ENCODE peak calls at places on chromosomes 11 and 22, in seven cellular contexts. One of them, this sample, is unnamed.

GRCh38 chr11:74493816-74494630 is 499 bp upstream of the LIPT2 start:
- DNase-seq in SJCRH30: peak; percentile 10
- DNase-seq in NCI-H187: no peak
- DNase-seq in activated CD4-positive, alpha-beta T cell treated with anti-CD3 and anti-CD28 coated beads, Interleukin-2, amount 50 U/mL, for 48 hours: no peak
- DNase-seq in MM.1S: no peak
- DNase-seq in right cardiac atrium: no peak
- DNase-seq in Right ventricle myocardium superior: no peak
- DNase-seq in this sample: no peak

GRCh38 chr22:41425704-41426365 is 20.8 kb downstream of the TOB2 start:
- DNase-seq in SJCRH30: peak; percentile 66
- DNase-seq in NCI-H187: no peak
- DNase-seq in activated CD4-positive, alpha-beta T cell treated with anti-CD3 and anti-CD28 coated beads, Interleukin-2, amount 50 U/mL, for 48 hours: peak; percentile 39
- DNase-seq in MM.1S: peak; percentile 87
- DNase-seq in right cardiac atrium: no peak
- DNase-seq in Right ventricle myocardium superior: no peak
- DNase-seq in this sample: no peak

GRCh38 chr22:27247691-27248434 is 553.7 kb downstream of the MN1 start:
- DNase-seq in SJCRH30: peak; percentile 50
- DNase-seq in NCI-H187: no peak
- DNase-seq in activated CD4-positive, alpha-beta T cell treated with anti-CD3 and anti-CD28 coated beads, Interleukin-2, amount 50 U/mL, for 48 hours: no peak
- DNase-seq in MM.1S: no peak
- DNase-seq in right cardiac atrium: peak; percentile 68
- DNase-seq in Right ventricle myocardium superior: no peak
- DNase-seq in this sample: no peak

GRCh38 chr22:34102633-34103032 is 182.4 kb upstream of the LARGE1 start:
- DNase-seq in SJCRH30: peak; percentile 17
- DNase-seq in NCI-H187: no peak
- DNase-seq in activated CD4-positive, alpha-beta T cell treated with anti-CD3 and anti-CD28 coated beads, Interleukin-2, amount 50 U/mL, for 48 hours: no peak
- DNase-seq in MM.1S: no peak
- DNase-seq in right cardiac atrium: no peak
- DNase-seq in Right ventricle myocardium superior: no peak
- DNase-seq in this sample: no peak

GRCh38 chr11:227824-228223 is 8.3 kb downstream of the SIRT3 start:
- DNase-seq in SJCRH30: no peak
- DNase-seq in NCI-H187: no peak
- DNase-seq in activated CD4-positive, alpha-beta T cell treated with anti-CD3 and anti-CD28 coated beads, Interleukin-2, amount 50 U/mL, for 48 hours: no peak
- DNase-seq in MM.1S: no peak
- DNase-seq in right cardiac atrium: no peak
- DNase-seq in Right ventricle myocardium superior: no peak
- DNase-seq in this sample: no peak

GRCh38 chr11:69359735-69360470 is 65.9 kb downstream of the MYEOV start:
- DNase-seq in SJCRH30: no peak
- DNase-seq in NCI-H187: no peak
- DNase-seq in activated CD4-positive, alpha-beta T cell treated with anti-CD3 and anti-CD28 coated beads, Interleukin-2, amount 50 U/mL, for 48 hours: no peak
- DNase-seq in MM.1S: no peak
- DNase-seq in right cardiac atrium: no peak
- DNase-seq in Right ventricle myocardium superior: no peak
- DNase-seq in this sample: no peak

GRCh38 chr11:114308689-114309089 is 12.5 kb downstream of the NNMT start:
- DNase-seq in SJCRH30: no peak
- DNase-seq in NCI-H187: no peak
- DNase-seq in activated CD4-positive, alpha-beta T cell treated with anti-CD3 and anti-CD28 coated beads, Interleukin-2, amount 50 U/mL, for 48 hours: no peak
- DNase-seq in MM.1S: no peak
- DNase-seq in right cardiac atrium: no peak
- DNase-seq in Right ventricle myocardium superior: no peak
- DNase-seq in this sample: no peak

GRCh38 chr11:62928011-62928410 is 6.8 kb upstream of the CHRM1 start:
- DNase-seq in SJCRH30: no peak
- DNase-seq in NCI-H187: no peak
- DNase-seq in activated CD4-positive, alpha-beta T cell treated with anti-CD3 and anti-CD28 coated beads, Interleukin-2, amount 50 U/mL, for 48 hours: no peak
- DNase-seq in MM.1S: no peak
- DNase-seq in right cardiac atrium: no peak
- DNase-seq in Right ventricle myocardium superior: no peak
- DNase-seq in this sample: no peak

GRCh38 chr11:8065031-8065430 is 16.0 kb upstream of the TUB start:
- DNase-seq in SJCRH30: no peak
- DNase-seq in NCI-H187: no peak
- DNase-seq in activated CD4-positive, alpha-beta T cell treated with anti-CD3 and anti-CD28 coated beads, Interleukin-2, amount 50 U/mL, for 48 hours: no peak
- DNase-seq in MM.1S: no peak
- DNase-seq in right cardiac atrium: no peak
- DNase-seq in Right ventricle myocardium superior: no peak
- DNase-seq in this sample: no peak

GRCh38 chr22:22927196-22927887 is 39.7 kb downstream of the IGLL5 start:
- DNase-seq in SJCRH30: no peak
- DNase-seq in NCI-H187: no peak
- DNase-seq in activated CD4-positive, alpha-beta T cell treated with anti-CD3 and anti-CD28 coated beads, Interleukin-2, amount 50 U/mL, for 48 hours: no peak
- DNase-seq in MM.1S: no peak
- DNase-seq in right cardiac atrium: no peak
- DNase-seq in Right ventricle myocardium superior: no peak
- DNase-seq in this sample: no peak

GRCh38 chr11:102553835-102554282 is 23.3 kb upstream of the MMP7 start:
- DNase-seq in SJCRH30: no peak
- DNase-seq in NCI-H187: no peak
- DNase-seq in activated CD4-positive, alpha-beta T cell treated with anti-CD3 and anti-CD28 coated beads, Interleukin-2, amount 50 U/mL, for 48 hours: no peak
- DNase-seq in MM.1S: no peak
- DNase-seq in right cardiac atrium: no peak
- DNase-seq in Right ventricle myocardium superior: no peak
- DNase-seq in this sample: no peak

GRCh38 chr22:17087176-17088131 is 2.7 kb downstream of the IL17RA start:
- DNase-seq in SJCRH30: peak; percentile 92
- DNase-seq in NCI-H187: no peak
- DNase-seq in activated CD4-positive, alpha-beta T cell treated with anti-CD3 and anti-CD28 coated beads, Interleukin-2, amount 50 U/mL, for 48 hours: peak; percentile 67
- DNase-seq in MM.1S: peak; percentile 85
- DNase-seq in right cardiac atrium: no peak
- DNase-seq in Right ventricle myocardium superior: no peak
- DNase-seq in this sample: peak; percentile 22

GRCh38 chr11:120068114-120068573 is 69.8 kb downstream of the TRIM29 start:
- DNase-seq in SJCRH30: peak; percentile 48
- DNase-seq in NCI-H187: no peak
- DNase-seq in activated CD4-positive, alpha-beta T cell treated with anti-CD3 and anti-CD28 coated beads, Interleukin-2, amount 50 U/mL, for 48 hours: no peak
- DNase-seq in MM.1S: no peak
- DNase-seq in right cardiac atrium: no peak
- DNase-seq in Right ventricle myocardium superior: no peak
- DNase-seq in this sample: no peak

GRCh38 chr11:36391062-36391461 is 95.0 kb downstream of the PRR5L start:
- DNase-seq in SJCRH30: no peak
- DNase-seq in NCI-H187: no peak
- DNase-seq in activated CD4-positive, alpha-beta T cell treated with anti-CD3 and anti-CD28 coated beads, Interleukin-2, amount 50 U/mL, for 48 hours: peak; percentile 43
- DNase-seq in MM.1S: no peak
- DNase-seq in right cardiac atrium: no peak
- DNase-seq in Right ventricle myocardium superior: no peak
- DNase-seq in this sample: no peak

GRCh38 chr11:97938789-97939188 is 1082.0 kb upstream of the CNTN5 start:
- DNase-seq in SJCRH30: peak; percentile 84
- DNase-seq in NCI-H187: no peak
- DNase-seq in activated CD4-positive, alpha-beta T cell treated with anti-CD3 and anti-CD28 coated beads, Interleukin-2, amount 50 U/mL, for 48 hours: no peak
- DNase-seq in MM.1S: no peak
- DNase-seq in right cardiac atrium: no peak
- DNase-seq in Right ventricle myocardium superior: no peak
- DNase-seq in this sample: no peak

This sample was measured in ureter.